ENCODE peak calls at places on chromosomes 13 and 19, in four cellular contexts. F is stimulated activated CD4-positive, alpha-beta T cell treated with anti-CD3 and anti-CD28 coated beads, Interleukin-2, amount 100 ng/mL, for 48 hours; B is HuH-7; E is RCC 7860. I is an unnamed sample.

GRCh38 chr13:33761744-33762143 is 56.2 kb upstream of the RFC3 start:
- DNase-seq in E (no peak), B (peak), F (no peak), I (peak)

GRCh38 chr19:2923510-2923909 is 21.3 kb downstream of the ZNF77 start:
- DNase-seq in B (no peak), F (no peak), E (no peak), I (no peak)

GRCh38 chr13:21043898-21044297 is 17.5 kb downstream of the LATS2 start:
- DNase-seq in F (no peak), B (no peak), E (no peak), I (no peak)

GRCh38 chr13:34107814-34108213 is 289.9 kb downstream of the RFC3 start:
- DNase-seq in E (no peak), B (no peak), F (no peak), I (no peak)

GRCh38 chr13:75149781-75150180 is 332.2 kb downstream of the TBC1D4 start:
- DNase-seq in F (no peak), B (no peak), E (no peak), I (no peak)

GRCh38 chr19:56170261-56170660 is 5.5 kb upstream of the GALP start:
- DNase-seq in F (no peak), E (peak), B (no peak), I (no peak)

GRCh38 chr13:28705734-28706133 is 13.0 kb downstream of the SLC46A3 start:
- DNase-seq in B (no peak), E (no peak), F (no peak), I (no peak)

GRCh38 chr13:74575729-74576125 is 441.5 kb upstream of the KLF12 start:
- DNase-seq in F (peak), B (peak), E (no peak), I (peak)

GRCh38 chr19:36169084-36169760 is 17.0 kb upstream of the COX7A1 start:
- DNase-seq in B (no peak), F (no peak), E (no peak), I (no peak)

GRCh38 chr13:100892981-100893380 is 218.4 kb upstream of the TMTC4 start:
- DNase-seq in E (no peak), F (no peak), B (no peak), I (no peak)

GRCh38 chr19:33235269-33235995 is 9.8 kb upstream of the SLC7A10 start:
- DNase-seq in B (peak), F (peak), E (peak), I (peak)

GRCh38 chr19:29364224-29364726 is 151.3 kb upstream of the UQCRFS1 start:
- DNase-seq in F (no peak), E (no peak), B (no peak), I (peak)

GRCh38 chr19:12656899-12657571 is 9.5 kb downstream of the MAN2B1 start:
- DNase-seq in B (no peak), E (no peak), F (peak), I (peak)

GRCh38 chr13:110797230-110797877 is 83.9 kb downstream of the ING1 start:
- DNase-seq in F (no peak), E (no peak), B (no peak), I (peak)

GRCh38 chr19:34960940-34961679 is 2.9 kb downstream of the ZNF792 start:
- DNase-seq in E (peak), B (no peak), F (no peak), I (no peak)

GRCh38 chr19:45323671-45324081 is 1.0 kb upstream of the CKM start:
- DNase-seq in E (no peak), B (no peak), F (no peak), I (peak)

GRCh38 chr13:41587490-41587889 is 130.1 kb downstream of the RGCC start:
- DNase-seq in E (no peak), F (no peak), B (no peak), I (peak)

GRCh38 chr13:71867101-71867814 is at the start of gene DACH1:
- DNase-seq in B (peak), F (no peak), E (peak), I (peak)

GRCh38 chr19:38838986-38839761 is 7.6 kb upstream of the ECH1 start:
- DNase-seq in E (no peak), F (no peak), B (no peak), I (no peak)

GRCh38 chr13:36712785-36713184 is 39.0 kb downstream of the SERTM1 start:
- DNase-seq in B (no peak), F (no peak), E (peak), I (no peak)

GRCh38 chr19:13604902-13605586 is 98.8 kb upstream of the CACNA1A start:
- DNase-seq in F (no peak), B (no peak), E (no peak), I (peak)

GRCh38 chr19:3161453-3161852 is 17.1 kb upstream of the S1PR4 start:
- DNase-seq in E (no peak), F (no peak), B (no peak), I (no peak)

GRCh38 chr19:17830567-17831418 is 9.5 kb upstream of the INSL3 start:
- DNase-seq in B (peak), F (peak), E (peak), I (peak)

GRCh38 chr19:32324631-32325215 is 20.7 kb upstream of the ZNF507 start:
- DNase-seq in E (no peak), F (no peak), B (no peak), I (no peak)

GRCh38 chr13:84430441-84430840 is 548.2 kb upstream of the SLITRK1 start:
- DNase-seq in B (no peak), F (no peak), E (no peak), I (peak)

GRCh38 chr19:50486823-50487515 is 10.3 kb upstream of the GARIN5A start:
- DNase-seq in B (no peak), E (no peak), F (peak), I (peak)

GRCh38 chr13:111559612-111560423 is 239.4 kb downstream of the TEX29 start:
- DNase-seq in E (no peak), B (no peak), F (no peak), I (no peak)

GRCh38 chr13:94327318-94327717 is 152.2 kb downstream of the DCT start:
- DNase-seq in F (no peak), E (no peak), B (no peak), I (peak)

GRCh38 chr13:113138792-113139551 is 16.4 kb downstream of the F10 start:
- DNase-seq in B (peak), E (no peak), F (no peak), I (no peak)

GRCh38 chr13:21637296-21637695 is 33.3 kb upstream of the MICU2 start:
- DNase-seq in E (peak), F (peak), B (no peak), I (no peak)

GRCh38 chr19:7831452-7831851 is 1.4 kb downstream of the EVI5L start:
- DNase-seq in F (no peak), B (peak), E (no peak), I (peak)

GRCh38 chr19:17424743-17425365 is 5.0 kb downstream of the MVB12A start:
- DNase-seq in E (no peak), F (no peak), B (peak), I (peak)

GRCh38 chr19:35430382-35431146 is 17.5 kb upstream of the FFAR2 start:
- DNase-seq in E (no peak), B (no peak), F (no peak), I (no peak)

GRCh38 chr19:32456406-32456805 is 50.8 kb downstream of the DPY19L3 start:
- DNase-seq in E (no peak), B (no peak), F (no peak), I (no peak)

GRCh38 chr13:112128052-112128610 is 61.2 kb downstream of the SOX1 start:
- DNase-seq in E (no peak), B (no peak), F (no peak), I (no peak)

GRCh38 chr13:36143768-36144167 is 12.6 kb upstream of the DCLK1 start:
- DNase-seq in F (no peak), B (no peak), E (no peak), I (no peak)